ENCODE peak calls at places on chromosomes 7 and 10, in six cellular contexts. B is activated CD4-positive, alpha-beta T cell treated with anti-CD3 and anti-CD28 coated beads for 4 hours; Q is kidney tubule cell; F is endothelial cell; Z is HCEC 1CT; X is adrenal gland. M is an unnamed sample.

GRCh38 chr7:123847868-123848267 is 2.9 kb downstream of the HYAL4 start:
- DNase-seq in B (no peak), Q (no peak), F (no peak), Z (no peak), X (no peak), M (no peak)

GRCh38 chr7:75985518-75986146 is 8.8 kb downstream of the TMEM120A start:
- DNase-seq in B (no peak), Q (no peak), F (no peak), Z (no peak), X (peak), M (no peak)

GRCh38 chr10:79077488-79078173 is 8.9 kb downstream of the ZMIZ1 start:
- DNase-seq in B (no peak), Q (no peak), F (no peak), Z (no peak), X (no peak), M (no peak)

GRCh38 chr7:151699920-151700319 is 177.0 kb downstream of the PRKAG2 start:
- DNase-seq in B (no peak), Q (no peak), F (no peak), Z (no peak), X (no peak), M (no peak)

GRCh38 chr10:71269301-71270288 is 49.5 kb upstream of the SLC29A3 start:
- DNase-seq in B (no peak), Q (no peak), F (no peak), Z (no peak), X (no peak), M (no peak)

GRCh38 chr7:140033036-140033435 is 29.7 kb downstream of the PARP12 start:
- DNase-seq in B (no peak), Q (no peak), F (no peak), Z (peak), X (no peak), M (no peak)

GRCh38 chr10:6478722-6479121 is 101.4 kb downstream of the PRKCQ start:
- DNase-seq in B (no peak), Q (no peak), F (no peak), Z (no peak), X (no peak), M (no peak)

GRCh38 chr10:99425204-99425603 is 5.2 kb downstream of the GOT1 start:
- DNase-seq in B (no peak), Q (no peak), F (no peak), Z (no peak), X (no peak), M (no peak)

GRCh38 chr7:137546671-137547070 is 203.1 kb upstream of the PTN start:
- DNase-seq in B (no peak), Q (no peak), F (no peak), Z (peak), X (no peak), M (no peak)

GRCh38 chr10:375885-376505 is 240.7 kb downstream of the ZMYND11 start:
- DNase-seq in B (no peak), Q (no peak), F (no peak), Z (no peak), X (no peak), M (no peak)

GRCh38 chr10:37734971-37735370 is 122.4 kb downstream of the ZNF248 start:
- DNase-seq in B (no peak), Q (peak), F (no peak), Z (no peak), X (peak), M (no peak)

GRCh38 chr10:103849880-103850571 is 5.3 kb downstream of the SH3PXD2A start:
- DNase-seq in B (no peak), Q (peak), F (no peak), Z (peak), X (peak), M (no peak)

GRCh38 chr10:128059266-128059850 is 66.9 kb downstream of the MKI67 start:
- DNase-seq in B (no peak), Q (no peak), F (no peak), Z (no peak), X (no peak), M (no peak)

GRCh38 chr7:105461518-105461917 is 60.6 kb downstream of the PUS7 start:
- DNase-seq in B (no peak), Q (no peak), F (no peak), Z (no peak), X (no peak), M (no peak)

GRCh38 chr7:156616269-156617202 is 24.0 kb upstream of the RNF32 start:
- DNase-seq in B (no peak), Q (peak), F (no peak), Z (no peak), X (no peak), M (no peak)

GRCh38 chr7:2202901-2203550 is 29.7 kb downstream of the MAD1L1 start:
- DNase-seq in B (no peak), Q (no peak), F (no peak), Z (no peak), X (peak), M (no peak)

GRCh38 chr7:151008511-151009323 is 15.6 kb downstream of the ATG9B start:
- DNase-seq in B (peak), Q (peak), F (peak), Z (no peak), X (peak), M (no peak)

GRCh38 chr7:50333266-50333665 is 28.8 kb downstream of the IKZF1 start:
- DNase-seq in B (no peak), Q (no peak), F (no peak), Z (no peak), X (no peak), M (no peak)

GRCh38 chr7:106070567-106071254 is 41.4 kb downstream of the SYPL1 start:
- DNase-seq in B (no peak), Q (no peak), F (no peak), Z (no peak), X (peak), M (no peak)

GRCh38 chr7:18212788-18213187 is 185.1 kb upstream of the PRPS1L1 start:
- DNase-seq in B (no peak), Q (no peak), F (no peak), Z (peak), X (no peak), M (no peak)

GRCh38 chr7:81929386-81929785 is 159.5 kb upstream of the HGF start:
- DNase-seq in B (no peak), Q (peak), F (no peak), Z (no peak), X (no peak), M (no peak)

GRCh38 chr10:13382759-13383753 is 35.0 kb upstream of the SEPHS1 start:
- DNase-seq in B (no peak), Q (peak), F (peak), Z (no peak), X (no peak), M (no peak)

GRCh38 chr7:158284121-158284520 is 303.5 kb downstream of the PTPRN2 start:
- DNase-seq in B (no peak), Q (no peak), F (no peak), Z (no peak), X (no peak), M (no peak)

GRCh38 chr7:38382627-38383026 is 109.2 kb upstream of the TARP start:
- DNase-seq in B (no peak), Q (peak), F (no peak), Z (no peak), X (no peak), M (no peak)

GRCh38 chr10:103666109-103666508 is 172.6 kb downstream of the NEURL1 start:
- DNase-seq in B (no peak), Q (peak), F (peak), Z (peak), X (no peak), M (no peak)

GRCh38 chr7:289209-289755 is 688 bp upstream of the FOXL3 start:
- DNase-seq in B (no peak), Q (no peak), F (no peak), Z (no peak), X (no peak), M (no peak)

GRCh38 chr10:99731296-99732032 is 463 bp downstream of the COX15 start:
- DNase-seq in B (no peak), Q (peak), F (no peak), Z (no peak), X (no peak), M (no peak)

M was measured in SIG-M5.